ENCODE peak calls at places on chromosomes 5 and 9, in seven cellular contexts. X is neural progenitor cell, G is body of pancreas, M is cardiac muscle cell, P is heart left ventricle, V is heart right ventricle, I is hepatocyte. H is an unnamed sample.
A peak's percentile ranks its signal among the peaks of the same experiment; 100 is the strongest.

GRCh38 chr5:63125862-63126261 is 547.2 kb downstream of the LRRC70 start:
- DNase-seq in X (no peak), G (no peak), M (peak; percentile 36), P (no peak), V (no peak), I (peak; percentile 42), H (no peak)

GRCh38 chr5:61100425-61100824 is 61.8 kb downstream of the SMIM15 start:
- DNase-seq in X (no peak), G (no peak), M (no peak), P (no peak), V (no peak), I (no peak), H (no peak)

GRCh38 chr9:127059030-127059429 is 63.4 kb downstream of the ANGPTL2 start:
- DNase-seq in X (no peak), G (no peak), M (no peak), P (no peak), V (no peak), I (no peak), H (no peak)

GRCh38 chr9:14880951-14881465 is 29.2 kb downstream of the FREM1 start:
- DNase-seq in X (no peak), G (no peak), M (no peak), P (no peak), V (no peak), I (no peak), H (no peak)

GRCh38 chr5:150070277-150070638 is 16.1 kb downstream of the CSF1R start:
- DNase-seq in X (no peak), G (no peak), M (peak; percentile 17), P (no peak), V (no peak), I (no peak), H (no peak)

GRCh38 chr9:114409103-114409780 is 21.5 kb upstream of the AKNA start:
- DNase-seq in X (no peak), G (no peak), M (no peak), P (no peak), V (no peak), I (no peak), H (no peak)

GRCh38 chr5:172617817-172618216 is 23.2 kb upstream of the NEURL1B start:
- DNase-seq in X (no peak), G (no peak), M (no peak), P (no peak), V (no peak), I (no peak), H (no peak)

GRCh38 chr9:114495992-114496391 is 9.3 kb downstream of the WHRN start:
- DNase-seq in X (no peak), G (no peak), M (no peak), P (no peak), V (no peak), I (no peak), H (no peak)

GRCh38 chr9:24614070-24614469 is 68.4 kb upstream of the IZUMO3 start:
- DNase-seq in X (peak; percentile 57), G (no peak), M (peak; percentile 53), P (no peak), V (no peak), I (peak; percentile 4), H (no peak)

GRCh38 chr9:77897292-77897691 is 134.3 kb downstream of the GNAQ start:
- DNase-seq in X (peak; percentile 9), G (no peak), M (no peak), P (no peak), V (peak; percentile 9), I (no peak), H (no peak)

GRCh38 chr9:97773091-97773490 is 76.0 kb upstream of the XPA start:
- DNase-seq in X (no peak), G (no peak), M (no peak), P (no peak), V (no peak), I (no peak), H (no peak)

GRCh38 chr9:134867917-134868750 is 12.5 kb upstream of the FCN2 start:
- DNase-seq in X (no peak), G (no peak), M (no peak), P (no peak), V (no peak), I (no peak), H (no peak)

GRCh38 chr5:112492291-112492690 is 73.2 kb upstream of the EPB41L4A start:
- DNase-seq in X (peak; percentile 74), G (peak; percentile 74), M (peak; percentile 60), P (peak; percentile 47), V (peak; percentile 25), I (peak; percentile 61), H (peak; percentile 56)

GRCh38 chr9:114532561-114533237 is 27.4 kb upstream of the WHRN start:
- DNase-seq in X (no peak), G (peak; percentile 18), M (no peak), P (no peak), V (no peak), I (no peak), H (no peak)

GRCh38 chr5:10233505-10233904 is 16.2 kb downstream of the ATPSCKMT start:
- DNase-seq in X (peak; percentile 51), G (peak; percentile 39), M (peak; percentile 56), P (no peak), V (no peak), I (peak; percentile 80), H (no peak)

GRCh38 chr5:132883261-132883834 is 9.9 kb downstream of the LEAP2 start:
- DNase-seq in X (peak; percentile 70), G (peak; percentile 71), M (peak; percentile 78), P (peak; percentile 49), V (peak; percentile 59), I (peak; percentile 79), H (no peak)

GRCh38 chr9:29150606-29151005 is 1577.3 kb upstream of the C9orf72 start:
- DNase-seq in X (no peak), G (no peak), M (no peak), P (no peak), V (no peak), I (no peak), H (no peak)

DNA sequence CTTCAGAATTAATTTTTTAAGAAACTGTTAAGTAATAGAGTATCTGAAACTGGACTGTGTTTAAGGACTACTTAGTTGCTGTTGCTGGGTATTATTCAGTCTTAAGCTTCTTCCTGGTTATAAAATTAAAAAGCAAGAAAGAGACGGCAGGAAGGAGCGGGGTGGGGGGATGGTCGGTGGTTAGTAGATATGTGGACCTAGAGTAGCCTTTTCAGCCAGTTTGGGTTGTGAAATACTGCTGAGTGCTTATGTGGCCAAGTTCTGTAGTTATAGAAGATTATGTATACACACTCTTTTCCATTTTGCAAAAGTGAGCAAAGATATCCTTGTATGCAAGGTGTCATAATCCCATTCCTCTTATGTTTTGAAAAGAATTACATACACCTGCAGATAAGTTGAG is 28.5 kb downstream of the TRIO start:
- DNase-seq in X (no peak), G (no peak), M (no peak), P (no peak), V (no peak), I (no peak), H (no peak)
- H3K4me1 ChIP-seq in X (peaks cover 47% of the 10 kb centered on the region), G (peaks cover 34% of the 10 kb centered on the region), M (peaks cover 40% of the 10 kb centered on the region), P (peaks cover 67% of the 10 kb centered on the region), V (peaks cover 66% of the 10 kb centered on the region), I (peaks cover 24% of the 10 kb centered on the region), H (peaks cover 73% of the 10 kb centered on the region)

DNA sequence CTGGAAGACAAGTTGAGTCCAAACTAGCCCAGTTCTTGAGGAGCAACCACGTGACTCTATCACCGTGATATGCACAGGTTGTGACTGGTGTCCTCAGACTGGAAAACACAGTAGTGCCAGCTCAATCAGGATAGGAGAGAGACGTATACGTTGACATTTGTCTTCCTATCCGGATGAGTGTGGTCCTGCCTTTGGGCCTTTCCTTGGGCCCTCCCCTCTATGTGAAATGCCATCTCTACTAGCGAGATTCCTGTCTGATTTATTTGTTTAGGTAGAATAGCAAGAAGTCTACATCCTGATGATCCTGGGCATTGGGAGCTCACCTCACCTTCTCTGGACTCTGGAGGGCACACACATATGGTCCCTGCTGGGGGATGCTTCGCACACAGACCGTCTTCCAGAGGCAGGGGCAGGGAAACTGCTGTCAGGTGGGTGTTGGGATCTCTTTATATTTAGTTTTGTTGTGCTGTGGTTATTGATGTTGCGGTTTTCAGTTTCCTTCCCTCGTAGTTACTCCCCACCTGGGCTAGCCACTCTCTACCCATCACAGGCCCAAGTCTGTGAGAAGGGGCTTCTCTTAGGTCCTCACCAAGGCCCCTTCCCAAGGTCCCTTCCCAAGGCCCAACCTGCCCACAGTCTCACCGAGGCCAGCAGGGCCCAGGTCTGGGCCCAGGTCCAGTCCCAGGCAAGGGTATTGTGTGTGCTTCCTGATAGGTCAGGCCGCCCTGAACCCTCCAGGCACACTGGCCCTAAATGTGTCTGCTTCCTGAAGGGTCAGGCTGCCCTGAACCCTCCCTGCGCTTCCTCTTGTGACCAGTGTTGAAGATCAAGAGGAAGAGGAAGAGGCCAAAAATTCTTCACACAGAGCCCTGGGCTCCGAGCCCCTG is 19.0 kb upstream of the SPINK4 start:
- DNase-seq in X (no peak), G (no peak), M (no peak), P (peak; percentile 30), V (no peak), I (no peak), H (no peak)
- H3K4me1 ChIP-seq in X (no peaks in the 10 kb centered on the region), G (peaks cover 4% of the 10 kb centered on the region), M (no peaks in the 10 kb centered on the region), P (peaks cover 21% of the 10 kb centered on the region), V (peaks cover 6% of the 10 kb centered on the region), I (peaks cover 4% of the 10 kb centered on the region), H (peaks cover 4% of the 10 kb centered on the region)

GRCh38 chr9:93132946-93133640 is 958 bp downstream of the NINJ1 start:
- DNase-seq in X (peak; percentile 18), G (peak; percentile 56), M (no peak), P (no peak), V (no peak), I (peak; percentile 68), H (no peak)

GRCh38 chr9:93134018-93134739 is at the start of gene NINJ1:
- DNase-seq in X (peak; percentile 91), G (peak; percentile 81), M (peak; percentile 88), P (peak; percentile 80), V (peak; percentile 70), I (peak; percentile 93), H (peak; percentile 76)

GRCh38 chr9:93132287-93132927 is 1.6 kb downstream of the NINJ1 start:
- DNase-seq in X (no peak), G (peak; percentile 64), M (no peak), P (peak; percentile 78), V (peak; percentile 76), I (no peak), H (peak; percentile 63)

GRCh38 chr9:93134740-93135444 is 841 bp upstream of the NINJ1 start:
- DNase-seq in X (no peak), G (no peak), M (no peak), P (no peak), V (no peak), I (no peak), H (no peak)

GRCh38 chr9:93133641-93134017 is 422 bp downstream of the NINJ1 start:
- DNase-seq in X (peak; percentile 83), G (peak; percentile 88), M (peak; percentile 75), P (peak; percentile 79), V (peak; percentile 81), I (peak; percentile 94), H (peak; percentile 75)
- H3K4me1 ChIP-seq in X (peaks cover 13% of the 10 kb centered on the region), G (peaks cover 65% of the 10 kb centered on the region), M (peaks cover 8% of the 10 kb centered on the region), P (peaks cover 69% of the 10 kb centered on the region), V (peaks cover 52% of the 10 kb centered on the region), I (peaks cover 28% of the 10 kb centered on the region), H (peaks cover 69% of the 10 kb centered on the region)

DNA sequence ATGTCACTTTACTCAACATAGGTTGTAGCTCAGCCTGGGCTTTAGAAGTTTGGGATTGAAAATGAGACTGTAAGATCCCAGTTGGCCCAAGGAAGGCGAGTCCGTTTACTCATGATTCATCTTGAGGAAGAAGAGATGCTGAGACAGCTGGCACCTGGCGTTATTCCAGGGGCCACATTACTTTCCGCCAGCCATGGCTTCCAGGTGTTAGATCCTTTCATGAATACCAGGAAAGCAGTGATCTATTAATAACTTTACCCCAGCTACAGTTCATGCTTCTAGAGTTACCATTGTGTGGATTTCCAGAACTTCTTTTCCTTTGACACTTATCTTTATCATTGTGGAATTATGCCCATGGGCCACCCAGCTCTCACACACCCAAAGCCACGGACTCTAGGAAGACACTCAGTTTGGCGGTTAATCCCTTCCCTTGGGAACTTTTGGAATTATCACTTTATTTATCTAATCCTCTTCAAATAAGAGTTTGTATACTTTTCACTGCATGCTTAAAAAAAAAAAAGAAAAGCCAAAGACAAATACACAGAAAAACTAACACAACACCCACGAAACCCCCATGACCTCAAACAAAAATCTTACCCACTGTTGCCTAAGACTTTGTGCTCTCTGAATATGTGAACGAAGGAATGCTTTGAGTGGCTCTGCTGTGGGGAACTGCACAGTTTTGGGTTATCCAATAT is 26.9 kb downstream of the RAI14 start:
- DNase-seq in X (no peak), G (peak; percentile 69), M (no peak), P (no peak), V (no peak), I (no peak), H (no peak)
- H3K4me1 ChIP-seq in X (peaks cover 33% of the 10 kb centered on the region), G (peaks cover 43% of the 10 kb centered on the region), M (peaks cover 31% of the 10 kb centered on the region), P (peaks cover 36% of the 10 kb centered on the region), V (peaks cover 7% of the 10 kb centered on the region), I (peaks cover 32% of the 10 kb centered on the region), H (peaks cover 51% of the 10 kb centered on the region)